ENCODE peak calls at places on chromosome 15, in five cellular contexts. One of them, this sample, is unnamed. For H3K27me3, the result is how much of the 10 kb centered on the place peaks cover.

GRCh38 chr15:31365655-31366127 is 39.1 kb downstream of the KLF13 start:
- DNase-seq in spleen: peak
- DNase-seq in GM23248: peak
- DNase-seq in fibroblast of lung: peak
- DNase-seq in K562: peak
- DNase-seq in this sample: peak

GRCh38 chr15:57133127-57133968 is 214.9 kb downstream of the TCF12 start:
- DNase-seq in spleen: no peak
- DNase-seq in GM23248: no peak
- DNase-seq in fibroblast of lung: no peak
- DNase-seq in K562: no peak
- DNase-seq in this sample: peak

GRCh38 chr15:38438031-38438986 is 15.6 kb upstream of the FAM98B start:
- DNase-seq in spleen: no peak
- DNase-seq in GM23248: no peak
- DNase-seq in fibroblast of lung: no peak
- DNase-seq in K562: peak
- DNase-seq in this sample: no peak

GRCh38 chr15:80991446-80991845 is 1.8 kb upstream of the MESD start:
- DNase-seq in spleen: no peak
- DNase-seq in GM23248: peak
- DNase-seq in fibroblast of lung: peak
- DNase-seq in K562: peak
- DNase-seq in this sample: no peak

GRCh38 chr15:83734487-83734886 is 80.6 kb downstream of the ADAMTSL3 start:
- DNase-seq in spleen: no peak
- DNase-seq in GM23248: peak
- DNase-seq in fibroblast of lung: peak
- DNase-seq in K562: peak
- DNase-seq in this sample: no peak

GRCh38 chr15:74432968-74433591 is 678 bp downstream of the SEMA7A start:
- DNase-seq in spleen: peak
- DNase-seq in GM23248: peak
- DNase-seq in fibroblast of lung: no peak
- DNase-seq in K562: no peak
- DNase-seq in this sample: peak

GRCh38 chr15:52254331-52254730 is 41.3 kb downstream of the MYO5C start:
- DNase-seq in spleen: no peak
- DNase-seq in GM23248: no peak
- DNase-seq in fibroblast of lung: no peak
- DNase-seq in K562: peak
- DNase-seq in this sample: no peak

GRCh38 chr15:74983725-74984231 is 11.6 kb upstream of the SCAMP5 start:
- DNase-seq in spleen: peak
- DNase-seq in GM23248: peak
- DNase-seq in fibroblast of lung: no peak
- DNase-seq in K562: peak
- DNase-seq in this sample: no peak

GRCh38 chr15:101112336-101113113 is 139.3 kb downstream of the CHSY1 start:
- DNase-seq in spleen: peak
- DNase-seq in GM23248: no peak
- DNase-seq in fibroblast of lung: no peak
- DNase-seq in K562: no peak
- DNase-seq in this sample: no peak

GRCh38 chr15:60519218-60519617 is 40.3 kb upstream of the ICE2 start:
- DNase-seq in spleen: no peak
- DNase-seq in GM23248: peak
- DNase-seq in fibroblast of lung: no peak
- DNase-seq in K562: no peak
- DNase-seq in this sample: no peak

GRCh38 chr15:58038426-58039106 is 26.9 kb downstream of the ALDH1A2 start:
- DNase-seq in spleen: no peak
- DNase-seq in GM23248: peak
- DNase-seq in fibroblast of lung: peak
- DNase-seq in K562: no peak
- DNase-seq in this sample: no peak

GRCh38 chr15:34014556-34014955 is 24.4 kb downstream of the AVEN start:
- DNase-seq in spleen: no peak
- DNase-seq in GM23248: no peak
- DNase-seq in fibroblast of lung: peak
- DNase-seq in K562: no peak
- DNase-seq in this sample: no peak

GRCh38 chr15:62069551-62069950 is 2.8 kb downstream of the C2CD4A start:
- DNase-seq in spleen: no peak
- DNase-seq in GM23248: no peak
- DNase-seq in fibroblast of lung: no peak
- DNase-seq in K562: no peak
- DNase-seq in this sample: no peak

GRCh38 chr15:58932791-58933310 is 628 bp downstream of the SLTM start:
- DNase-seq in spleen: no peak
- DNase-seq in GM23248: peak
- DNase-seq in fibroblast of lung: peak
- DNase-seq in K562: peak
- DNase-seq in this sample: peak

GRCh38 chr15:55183679-55184078 is 13.1 kb downstream of the RSL24D1 start:
- DNase-seq in spleen: no peak
- DNase-seq in GM23248: peak
- DNase-seq in fibroblast of lung: no peak
- DNase-seq in K562: no peak
- DNase-seq in this sample: no peak

GRCh38 chr15:98865397-98866339 is 141.9 kb downstream of the PGPEP1L start:
- DNase-seq in spleen: peak
- DNase-seq in GM23248: no peak
- DNase-seq in fibroblast of lung: peak
- DNase-seq in K562: peak
- DNase-seq in this sample: no peak

GRCh38 chr15:60370804-60371700 is 26.7 kb downstream of the ANXA2 start:
- DNase-seq in spleen: no peak
- DNase-seq in GM23248: peak
- DNase-seq in fibroblast of lung: peak
- DNase-seq in K562: no peak
- DNase-seq in this sample: no peak

GRCh38 chr15:66815322-66815721 is 113.3 kb downstream of the SMAD6 start:
- DNase-seq in spleen: no peak
- DNase-seq in GM23248: peak
- DNase-seq in fibroblast of lung: peak
- DNase-seq in K562: no peak
- DNase-seq in this sample: no peak

GRCh38 chr15:79513916-79514315 is 81.8 kb downstream of the MINAR1 start:
- DNase-seq in spleen: no peak
- DNase-seq in GM23248: no peak
- DNase-seq in fibroblast of lung: no peak
- DNase-seq in K562: peak
- DNase-seq in this sample: peak

GRCh38 chr15:101773496-101774100 is 29.7 kb upstream of the OR4F6 start:
- DNase-seq in spleen: no peak
- DNase-seq in GM23248: peak
- DNase-seq in fibroblast of lung: no peak
- DNase-seq in K562: peak
- DNase-seq in this sample: no peak

GRCh38 chr15:47661661-47662180 is 55.6 kb upstream of the SEMA6D start:
- DNase-seq in spleen: no peak
- DNase-seq in GM23248: no peak
- DNase-seq in fibroblast of lung: no peak
- DNase-seq in K562: no peak
- DNase-seq in this sample: no peak

GRCh38 chr15:62832231-62832630 is 210.3 kb upstream of the TPM1 start:
- DNase-seq in spleen: no peak
- DNase-seq in GM23248: no peak
- DNase-seq in fibroblast of lung: no peak
- DNase-seq in K562: no peak
- DNase-seq in this sample: no peak

GRCh38 chr15:90838066-90838465 is 30.3 kb upstream of the FURIN start:
- DNase-seq in spleen: peak
- DNase-seq in GM23248: no peak
- DNase-seq in fibroblast of lung: no peak
- DNase-seq in K562: no peak
- DNase-seq in this sample: no peak

GRCh38 chr15:90883971-90884718 is at the start of gene FES:
- DNase-seq in spleen: peak
- DNase-seq in GM23248: peak
- DNase-seq in fibroblast of lung: peak
- DNase-seq in K562: no peak
- DNase-seq in this sample: no peak

GRCh38 chr15:67133738-67134576 is 68.6 kb downstream of the SMAD3 start:
- DNase-seq in spleen: no peak
- DNase-seq in GM23248: peak
- DNase-seq in fibroblast of lung: no peak
- DNase-seq in K562: no peak
- DNase-seq in this sample: no peak

GRCh38 chr15:95590533-95591044 is 739.9 kb upstream of the NR2F2 start:
- DNase-seq in spleen: no peak
- DNase-seq in GM23248: peak
- DNase-seq in fibroblast of lung: peak
- DNase-seq in K562: no peak
- DNase-seq in this sample: no peak

DNA sequence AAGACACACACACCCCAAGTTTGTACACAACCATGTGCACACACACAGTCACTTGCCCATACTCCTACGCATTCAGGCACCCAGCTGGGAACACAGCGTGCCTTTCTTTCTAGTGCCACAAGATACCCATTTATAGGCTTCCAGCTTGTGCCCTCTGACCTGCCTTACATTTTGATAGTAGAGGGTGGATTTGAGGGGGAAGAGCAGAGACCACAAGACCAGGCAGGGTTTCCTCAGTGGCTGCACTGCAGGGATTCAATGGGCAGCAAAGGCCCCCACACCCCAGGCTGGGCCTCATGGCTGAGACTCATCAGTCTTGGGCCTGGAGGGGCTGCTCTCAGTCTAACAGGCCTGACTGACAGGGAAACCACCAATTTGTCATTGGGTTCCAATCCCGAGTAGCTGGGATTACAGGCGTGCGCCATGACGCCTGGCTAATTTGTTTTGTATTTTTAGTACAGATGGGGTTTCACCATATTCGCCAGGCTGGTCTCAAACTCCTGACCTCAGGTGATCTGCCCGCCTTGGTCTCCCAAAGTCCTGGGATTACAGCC is 18.8 kb upstream of the ANKDD1A start:
- DNase-seq in spleen: peak
- DNase-seq in GM23248: no peak
- DNase-seq in fibroblast of lung: no peak
- DNase-seq in K562: no peak
- DNase-seq in this sample: no peak
- H3K4me3 ChIP-seq in spleen: no peak
- H3K4me3 ChIP-seq in GM23248: no peak
- H3K4me3 ChIP-seq in fibroblast of lung: no peak
- H3K4me3 ChIP-seq in K562: no peak
- H3K4me3 ChIP-seq in this sample: no peak

DNA sequence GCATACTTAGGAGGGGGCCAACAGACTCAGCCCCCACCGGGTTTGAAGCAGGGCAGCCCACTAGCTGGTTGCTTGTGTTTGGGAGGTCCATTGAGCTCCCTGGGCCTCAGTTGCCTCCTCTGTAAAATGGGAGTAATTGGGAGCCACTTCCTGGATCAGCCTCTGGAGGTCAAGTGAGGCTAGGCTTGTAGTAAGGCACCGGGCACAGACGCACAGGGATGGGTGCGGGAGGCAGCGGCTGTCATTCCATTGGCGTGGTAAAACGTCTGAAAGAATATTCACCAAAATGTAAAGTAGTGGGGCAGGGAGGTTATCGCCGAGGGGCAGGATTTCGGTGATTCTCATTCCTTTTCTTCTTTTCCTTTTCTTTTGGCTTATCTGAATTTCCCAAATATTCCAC is 64.6 kb downstream of the TLE3 start:
- DNase-seq in spleen: peak
- DNase-seq in GM23248: no peak
- DNase-seq in fibroblast of lung: no peak
- DNase-seq in K562: no peak
- DNase-seq in this sample: no peak
- H3K27me3 ChIP-seq in spleen: under half
- H3K27me3 ChIP-seq in GM23248: under half
- H3K27me3 ChIP-seq in fibroblast of lung: under half
- H3K27me3 ChIP-seq in K562: half or more
- H3K27me3 ChIP-seq in this sample: under half

GRCh38 chr15:78052545-78052944 is 25.0 kb downstream of the TBC1D2B start:
- DNase-seq in spleen: no peak
- DNase-seq in GM23248: no peak
- DNase-seq in fibroblast of lung: no peak
- DNase-seq in K562: no peak
- DNase-seq in this sample: no peak
- H3K4me3 ChIP-seq in spleen: no peak
- H3K4me3 ChIP-seq in GM23248: no peak
- H3K4me3 ChIP-seq in fibroblast of lung: no peak
- H3K4me3 ChIP-seq in K562: no peak
- H3K4me3 ChIP-seq in this sample: no peak

GRCh38 chr15:89359471-89360293 is 25.1 kb upstream of the POLG start:
- DNase-seq in spleen: peak
- DNase-seq in GM23248: no peak
- DNase-seq in fibroblast of lung: no peak
- DNase-seq in K562: no peak
- DNase-seq in this sample: no peak

GRCh38 chr15:89353991-89354390 is 19.4 kb upstream of the POLG start:
- DNase-seq in spleen: peak
- DNase-seq in GM23248: no peak
- DNase-seq in fibroblast of lung: no peak
- DNase-seq in K562: no peak
- DNase-seq in this sample: no peak

GRCh38 chr15:89358435-89358754 is 23.8 kb upstream of the POLG start:
- DNase-seq in spleen: no peak
- DNase-seq in GM23248: no peak
- DNase-seq in fibroblast of lung: no peak
- DNase-seq in K562: no peak
- DNase-seq in this sample: no peak

GRCh38 chr15:89358755-89359439 is 24.3 kb upstream of the POLG start:
- DNase-seq in spleen: peak
- DNase-seq in GM23248: peak
- DNase-seq in fibroblast of lung: peak
- DNase-seq in K562: peak
- DNase-seq in this sample: peak

DNA sequence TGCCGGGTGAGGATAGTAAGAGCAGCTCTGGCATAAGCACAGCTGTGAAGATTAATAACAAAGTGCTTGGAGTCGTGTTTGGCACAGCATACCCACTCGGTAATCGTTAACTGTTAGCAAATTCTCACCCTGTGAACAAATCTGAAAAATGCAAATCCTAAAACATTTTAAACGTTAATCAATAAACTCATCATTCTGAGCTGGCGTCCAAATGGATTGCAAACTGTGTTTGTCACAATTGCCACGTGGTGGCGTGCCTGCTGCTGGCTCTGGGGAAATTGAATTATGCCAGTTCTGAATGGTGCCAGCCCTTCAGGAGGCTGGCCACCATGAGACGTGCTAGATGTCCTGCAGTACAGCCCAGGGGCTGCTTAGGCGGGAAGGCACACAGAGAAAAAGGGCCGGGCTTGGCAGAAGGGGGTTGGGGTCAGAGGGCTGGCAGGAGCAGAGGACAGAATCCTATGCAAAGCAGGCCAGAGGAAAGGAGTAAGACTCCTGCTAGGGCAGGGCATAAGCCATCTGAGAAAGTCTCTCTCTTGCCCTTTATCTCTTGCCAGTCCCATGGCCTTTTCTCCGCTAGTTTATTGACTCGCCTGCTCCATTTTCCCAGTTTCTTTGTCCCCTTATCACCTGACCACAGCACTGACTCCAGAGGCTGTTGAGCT is 22.1 kb upstream of the POLG start:
- DNase-seq in spleen: peak
- DNase-seq in GM23248: peak
- DNase-seq in fibroblast of lung: no peak
- DNase-seq in K562: no peak
- DNase-seq in this sample: no peak
- H3K27me3 ChIP-seq in spleen: under half
- H3K27me3 ChIP-seq in GM23248: half or more
- H3K27me3 ChIP-seq in fibroblast of lung: half or more
- H3K27me3 ChIP-seq in K562: half or more
- H3K27me3 ChIP-seq in this sample: half or more

This sample was measured in HAP-1.